ENCODE peak calls at places on chromosomes 7 and 10, in five cellular contexts. B is HepG2, C is H1, U is GM12878, N is K562. H is an unnamed sample.

GRCh38 chr7:156684661-156685060 is 44.1 kb downstream of the RNF32 start:
- DNase-seq in B (no peak), C (no peak), U (no peak), N (no peak), H (no peak)

GRCh38 chr10:73965890-73966768 is 31.8 kb upstream of the VCL start:
- DNase-seq in B (peak), C (peak), U (no peak), N (no peak), H (peak)

GRCh38 chr10:63155388-63156028 is 22.4 kb downstream of the NRBF2 start:
- DNase-seq in B (no peak), C (no peak), U (no peak), N (no peak), H (no peak)

GRCh38 chr10:111249925-111250324 is 173.1 kb downstream of the ADRA2A start:
- DNase-seq in B (no peak), C (no peak), U (no peak), N (no peak), H (no peak)

GRCh38 chr7:81005254-81005653 is 86.4 kb upstream of the SEMA3C start:
- DNase-seq in B (no peak), C (no peak), U (no peak), N (no peak), H (no peak)

GRCh38 chr7:28956608-28957063 is 1.5 kb downstream of the TRIL start:
- DNase-seq in B (peak), C (no peak), U (no peak), N (no peak), H (peak)

GRCh38 chr10:6108631-6109443 is 20.0 kb downstream of the RBM17 start:
- DNase-seq in B (peak), C (peak), U (no peak), N (peak), H (peak)

GRCh38 chr10:70162892-70163201 is 7.5 kb downstream of the SAR1A start:
- DNase-seq in B (no peak), C (no peak), U (peak), N (no peak), H (no peak)

GRCh38 chr10:29637537-29637936 is 2.8 kb upstream of the SVIL start:
- DNase-seq in B (no peak), C (no peak), U (no peak), N (no peak), H (no peak)

GRCh38 chr10:23193435-23194074 is 1.4 kb downstream of the PTF1A start:
- DNase-seq in B (no peak), C (no peak), U (no peak), N (no peak), H (no peak)
- TF ChIP-seq ATF2 in B (no peak), C (no peak), U (no peak), N (no peak), H (no peak)

GRCh38 chr10:125341611-125342010 is 181.2 kb upstream of the CTBP2 start:
- DNase-seq in B (no peak), C (no peak), U (no peak), N (no peak), H (no peak)

GRCh38 chr10:125333769-125334168 is 173.4 kb upstream of the CTBP2 start:
- DNase-seq in B (no peak), C (no peak), U (no peak), N (no peak), H (no peak)

GRCh38 chr10:125340871-125341270 is 180.5 kb upstream of the CTBP2 start:
- DNase-seq in B (no peak), C (no peak), U (no peak), N (no peak), H (no peak)

GRCh38 chr10:125334545-125334944 is 174.2 kb upstream of the CTBP2 start:
- DNase-seq in B (no peak), C (no peak), U (no peak), N (no peak), H (no peak)

DNA sequence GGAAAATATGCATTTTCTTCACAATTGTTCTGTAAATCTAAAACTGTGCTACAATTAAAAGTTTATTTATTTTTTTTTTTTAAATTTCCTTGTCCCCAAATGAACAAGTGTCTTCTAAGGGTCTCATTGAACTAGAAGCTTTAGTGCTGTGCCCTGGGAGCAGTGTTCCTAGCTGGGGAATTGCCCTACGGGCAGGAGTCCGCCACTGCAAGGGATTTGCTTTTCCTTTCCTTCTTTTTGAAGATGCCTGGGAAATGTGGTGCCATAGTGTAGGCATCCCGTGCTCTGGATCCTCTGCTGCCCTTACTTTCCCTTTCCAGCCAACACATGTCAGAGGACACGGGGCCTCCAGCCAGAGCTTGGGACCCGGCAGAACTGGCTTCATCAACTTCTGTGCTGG is 177.1 kb upstream of the CTBP2 start:
- DNase-seq in B (no peak), C (no peak), U (no peak), N (no peak), H (peak)
- TF ChIP-seq ATF2 in B (no peak), C (no peak), U (no peak), N (no peak), H (no peak)

GRCh38 chr7:113801751-113802150 is 117.1 kb downstream of the PPP1R3A start:
- DNase-seq in B (no peak), C (no peak), U (no peak), N (no peak), H (no peak)
- TF ChIP-seq ATF2 in B (no peak), C (no peak), U (no peak), N (no peak), H (no peak)

GRCh38 chr7:20964214-20964613 is 177.5 kb upstream of the SP8 start:
- DNase-seq in B (no peak), C (no peak), U (no peak), N (peak), H (no peak)
- TF ChIP-seq ATF2 in B (no peak), C (no peak), U (no peak), N (no peak), H (no peak)

DNA sequence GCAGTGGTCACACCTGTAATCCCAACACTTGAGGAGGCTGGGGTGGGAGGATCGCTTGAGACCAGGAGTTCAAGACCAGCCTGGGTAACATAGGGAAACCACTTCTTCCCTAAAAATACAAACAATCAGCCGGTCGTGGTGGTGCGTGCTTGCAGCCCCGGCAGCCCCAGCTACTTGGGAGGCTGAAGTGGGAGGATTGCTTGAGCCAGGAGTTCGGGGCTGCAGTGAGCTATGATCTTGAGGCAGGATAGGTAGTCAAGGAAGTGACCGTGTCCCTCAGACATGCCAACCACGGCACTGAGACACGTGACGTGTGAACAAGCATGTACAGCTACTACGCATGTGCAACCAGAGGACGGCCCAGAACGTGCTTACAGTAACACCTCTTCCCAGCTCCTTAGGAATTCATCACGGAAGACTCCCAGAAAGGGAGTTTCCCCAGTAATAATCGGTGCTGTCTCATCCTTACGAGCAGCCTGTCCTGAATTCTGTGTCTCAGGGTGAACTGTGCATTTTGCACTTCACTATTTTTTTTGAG is 5.3 kb downstream of the GUSB start:
- DNase-seq in B (no peak), C (no peak), U (no peak), N (no peak), H (no peak)
- TF ChIP-seq ATF2 in B (no peak), C (no peak), U (no peak), N (no peak), H (no peak)

GRCh38 chr7:124276005-124276606 is 243.2 kb upstream of the TMEM229A start:
- DNase-seq in B (peak), C (peak), U (no peak), N (peak), H (peak)
- TF ChIP-seq ATF2 in B (no peak), C (no peak), U (no peak), N (no peak), H (no peak)

H was measured in WTC11.